ENCODE peak calls at places on chromosomes 5 and 9, in six cellular contexts. K is suprapubic skin, Q is K562, V is endodermal cell, A is upper lobe of right lung, B is spleen. R is an unnamed sample. For H3K27me3, the result is how much of the 10 kb centered on the place peaks cover.

GRCh38 chr5:31186672-31187267 is 6.7 kb upstream of the CDH6 start:
- DNase-seq in K (no peak), Q (peak), V (no peak), A (no peak), B (no peak), R (no peak)

GRCh38 chr5:95647886-95648860 is 1.6 kb downstream of the RFESD start:
- DNase-seq in K (no peak), Q (no peak), V (no peak), A (no peak), B (no peak), R (no peak)

GRCh38 chr9:133114886-133115603 is 6.0 kb downstream of the RALGDS start:
- DNase-seq in K (no peak), Q (no peak), V (no peak), A (peak), B (peak), R (no peak)

GRCh38 chr5:75361310-75361709 is 24.3 kb downstream of the HMGCR start:
- DNase-seq in K (no peak), Q (no peak), V (no peak), A (no peak), B (no peak), R (peak)

GRCh38 chr9:32502459-32502858 is 23.5 kb downstream of the RIGI start:
- DNase-seq in K (no peak), Q (no peak), V (peak), A (no peak), B (no peak), R (no peak)

GRCh38 chr9:133969681-133970580 is 22.2 kb downstream of the VAV2 start:
- DNase-seq in K (no peak), Q (no peak), V (no peak), A (peak), B (peak), R (no peak)

GRCh38 chr9:38046669-38047300 is 22.2 kb downstream of the SHB start:
- DNase-seq in K (no peak), Q (no peak), V (no peak), A (no peak), B (no peak), R (peak)

GRCh38 chr5:40383719-40384651 is 295.7 kb upstream of the PTGER4 start:
- DNase-seq in K (no peak), Q (no peak), V (no peak), A (no peak), B (no peak), R (no peak)

GRCh38 chr5:73201547-73202513 is 28.8 kb downstream of the TMEM174 start:
- DNase-seq in K (peak), Q (peak), V (peak), A (peak), B (peak), R (peak)

GRCh38 chr9:137141050-137141810 is 2.3 kb downstream of the GRIN1 start:
- DNase-seq in K (no peak), Q (no peak), V (no peak), A (peak), B (no peak), R (no peak)

GRCh38 chr5:154228696-154229095 is 38.2 kb downstream of the GALNT10 start:
- DNase-seq in K (no peak), Q (no peak), V (no peak), A (no peak), B (no peak), R (no peak)

GRCh38 chr9:20729545-20729944 is 45.5 kb downstream of the FOCAD start:
- DNase-seq in K (no peak), Q (no peak), V (no peak), A (no peak), B (no peak), R (no peak)

GRCh38 chr5:125823572-125823971 is 599.6 kb upstream of the GRAMD2B start:
- DNase-seq in K (no peak), Q (no peak), V (no peak), A (no peak), B (no peak), R (no peak)

GRCh38 chr9:121772600-121773285 is 121.3 kb downstream of the DAB2IP start:
- DNase-seq in K (no peak), Q (no peak), V (no peak), A (peak), B (peak), R (peak)

GRCh38 chr5:72241346-72242003 is 78.6 kb downstream of the MRPS27 start:
- DNase-seq in K (no peak), Q (no peak), V (no peak), A (no peak), B (no peak), R (no peak)

GRCh38 chr5:159504106-159504856 is 174.0 kb upstream of the IL12B start:
- DNase-seq in K (no peak), Q (no peak), V (no peak), A (no peak), B (no peak), R (no peak)

GRCh38 chr5:172837640-172838039 is 3.6 kb downstream of the ERGIC1 start:
- DNase-seq in K (no peak), Q (no peak), V (no peak), A (peak), B (peak), R (peak)

GRCh38 chr5:74624501-74624900 is 16.0 kb downstream of the ENC1 start:
- DNase-seq in K (no peak), Q (no peak), V (no peak), A (no peak), B (no peak), R (no peak)

GRCh38 chr5:156326718-156327259 is at the start of gene SGCD:
- DNase-seq in K (peak), Q (no peak), V (peak), A (peak), B (no peak), R (peak)

GRCh38 chr9:105246656-105247162 is 2.3 kb downstream of the SLC44A1 start:
- DNase-seq in K (no peak), Q (no peak), V (no peak), A (no peak), B (no peak), R (peak)

GRCh38 chr5:95959964-95960801 is 1.5 kb downstream of the ELL2 start:
- DNase-seq in K (no peak), Q (no peak), V (no peak), A (peak), B (no peak), R (peak)

GRCh38 chr9:33737811-33738606 is 57.4 kb upstream of the PRSS3 start:
- DNase-seq in K (no peak), Q (peak), V (peak), A (no peak), B (no peak), R (peak)

GRCh38 chr9:33739407-33739806 is 56.0 kb upstream of the PRSS3 start:
- DNase-seq in K (no peak), Q (no peak), V (no peak), A (no peak), B (no peak), R (no peak)

GRCh38 chr9:33742051-33742450 is 53.3 kb upstream of the PRSS3 start:
- DNase-seq in K (no peak), Q (no peak), V (no peak), A (no peak), B (no peak), R (no peak)

GRCh38 chr9:33740075-33740474 is 55.3 kb upstream of the PRSS3 start:
- DNase-seq in K (no peak), Q (no peak), V (no peak), A (no peak), B (no peak), R (no peak)

DNA sequence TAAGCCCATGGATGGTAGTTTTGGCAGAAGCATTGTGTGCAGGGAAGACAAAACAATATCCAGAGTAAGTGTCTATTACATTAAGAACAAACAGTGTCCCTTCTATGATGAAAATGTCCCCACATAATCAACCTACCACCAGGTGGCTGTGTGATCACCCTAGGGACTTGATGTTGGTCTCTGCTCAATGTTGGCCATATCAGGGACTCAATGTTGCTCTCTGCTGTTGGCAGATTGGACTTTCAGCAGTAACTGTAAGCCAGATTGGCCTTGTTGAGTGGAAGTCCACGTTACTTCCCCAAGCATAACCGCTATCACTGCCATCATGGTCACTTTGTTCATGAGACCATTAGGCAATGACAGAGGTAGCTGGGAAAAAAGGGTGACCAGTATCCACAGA is 52.8 kb upstream of the PRSS3 start:
- DNase-seq in K (no peak), Q (no peak), V (no peak), A (no peak), B (no peak), R (no peak)
- H3K4me3 ChIP-seq in K (no peak), Q (no peak), V (no peak), A (no peak), B (no peak), R (no peak)

GRCh38 chr5:136082390-136083193 is 50.1 kb upstream of the SMAD5 start:
- DNase-seq in K (no peak), Q (peak), V (peak), A (peak), B (no peak), R (peak)

GRCh38 chr5:136081192-136081591 is 51.5 kb upstream of the SMAD5 start:
- DNase-seq in K (no peak), Q (no peak), V (peak), A (no peak), B (no peak), R (no peak)

GRCh38 chr5:136080113-136080482 is 51.3 kb downstream of the TGFBI start:
- DNase-seq in K (no peak), Q (no peak), V (no peak), A (no peak), B (no peak), R (no peak)

GRCh38 chr5:136079195-136079985 is 50.6 kb downstream of the TGFBI start:
- DNase-seq in K (no peak), Q (no peak), V (peak), A (no peak), B (no peak), R (no peak)

GRCh38 chr5:136080483-136081180 is 51.8 kb downstream of the TGFBI start:
- DNase-seq in K (peak), Q (peak), V (peak), A (peak), B (peak), R (peak)
- H3K27me3 ChIP-seq in K (under half), Q (under half), V (under half), A (under half), B (under half), R (under half)

DNA sequence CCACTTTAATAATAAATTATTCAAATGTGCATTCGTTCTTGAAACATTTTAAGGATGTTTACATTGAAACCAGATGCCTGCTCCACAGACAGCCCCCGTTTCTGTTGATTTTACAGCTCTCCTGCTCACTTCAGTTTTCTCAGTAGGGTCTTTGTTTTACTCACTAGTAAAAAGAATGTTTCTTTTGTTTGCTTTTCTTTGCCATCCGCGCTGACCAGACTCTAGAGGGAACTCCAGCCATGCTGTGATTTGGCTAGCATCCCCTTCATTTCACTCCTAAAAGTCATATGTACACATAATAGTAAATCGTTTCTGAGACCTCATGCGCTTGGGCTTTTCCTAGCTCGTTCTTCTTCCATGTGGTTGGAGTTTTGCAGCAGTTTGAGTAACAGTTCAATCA is 28.7 kb upstream of the PALM2AKAP2 start:
- DNase-seq in K (no peak), Q (no peak), V (no peak), A (no peak), B (no peak), R (no peak)
- H3K4me3 ChIP-seq in K (no peak), Q (no peak), V (no peak), A (no peak), B (no peak), R (no peak)

GRCh38 chr9:126615251-126615790 is 1.6 kb downstream of the LMX1B start:
- DNase-seq in K (no peak), Q (no peak), V (peak), A (peak), B (no peak), R (peak)
- H3K27me3 ChIP-seq in K (half or more), Q (under half), V (half or more), A (half or more), B (half or more), R (under half)

GRCh38 chr5:45335346-45335745 is 360.8 kb downstream of the HCN1 start:
- DNase-seq in K (no peak), Q (no peak), V (no peak), A (no peak), B (no peak), R (no peak)
- H3K4me3 ChIP-seq in K (no peak), Q (no peak), V (no peak), A (no peak), B (no peak), R (no peak)

DNA sequence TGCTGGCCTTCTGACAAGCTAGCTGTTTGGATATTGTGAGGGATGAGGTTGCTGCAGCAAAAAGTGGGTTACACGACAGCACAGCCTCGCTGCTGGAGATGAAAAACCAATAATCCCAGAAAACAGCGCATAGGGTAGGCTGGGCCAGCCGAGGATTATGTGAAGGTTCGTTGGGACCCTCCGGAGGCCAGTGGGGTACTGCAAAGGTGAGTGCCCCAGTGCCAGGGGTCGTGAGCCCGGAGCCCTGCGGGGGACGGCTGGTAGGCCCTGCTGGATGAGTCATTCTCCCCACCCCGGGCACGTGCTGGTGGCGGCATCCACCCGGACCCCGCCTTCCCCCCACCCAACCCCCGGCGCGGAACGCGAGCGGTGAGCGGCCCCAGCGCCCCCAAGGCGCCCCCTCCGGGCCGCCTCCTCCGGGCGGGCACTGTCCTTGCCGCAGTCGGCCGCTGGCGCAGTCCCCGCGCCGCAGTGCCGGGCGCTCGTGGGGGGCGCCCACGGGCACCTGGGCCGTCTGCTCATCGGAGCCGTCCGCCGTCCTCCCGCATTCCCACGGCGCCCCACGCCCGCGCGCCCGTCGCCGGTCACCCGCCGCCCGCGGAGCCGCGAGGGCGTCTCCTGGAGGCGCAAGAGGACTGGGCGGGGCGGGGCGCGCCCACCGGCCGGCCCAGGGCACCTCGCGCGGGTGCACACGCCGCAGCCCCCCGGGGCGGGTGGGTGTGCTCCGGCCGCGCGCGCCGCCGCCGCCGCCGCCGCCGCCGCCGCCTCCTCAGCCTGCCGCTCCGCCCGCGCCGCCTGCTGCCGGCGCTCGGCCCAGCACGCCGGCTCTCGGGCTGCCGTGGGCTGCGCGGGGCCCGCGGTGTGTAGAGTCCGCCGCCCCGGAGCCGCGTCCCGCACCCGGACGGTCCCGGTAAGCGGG is at the start of gene PHF24:
- DNase-seq in K (no peak), Q (peak), V (peak), A (no peak), B (peak), R (peak)
- H3K27me3 ChIP-seq in K (under half), Q (under half), V (under half), A (half or more), B (half or more), R (under half)

GRCh38 chr5:90874066-90874465 is 315.5 kb downstream of the ADGRV1 start:
- DNase-seq in K (no peak), Q (no peak), V (no peak), A (no peak), B (no peak), R (no peak)

GRCh38 chr5:90876366-90876765 is 317.8 kb downstream of the ADGRV1 start:
- DNase-seq in K (no peak), Q (no peak), V (no peak), A (no peak), B (no peak), R (no peak)

GRCh38 chr5:90871356-90871755 is 312.8 kb downstream of the ADGRV1 start:
- DNase-seq in K (no peak), Q (no peak), V (no peak), A (no peak), B (no peak), R (no peak)

GRCh38 chr5:90875456-90875855 is 316.9 kb downstream of the ADGRV1 start:
- DNase-seq in K (no peak), Q (no peak), V (no peak), A (no peak), B (no peak), R (no peak)

GRCh38 chr5:90873033-90873517 is 314.5 kb downstream of the ADGRV1 start:
- DNase-seq in K (no peak), Q (no peak), V (no peak), A (no peak), B (no peak), R (no peak)
- H3K4me3 ChIP-seq in K (no peak), Q (no peak), V (no peak), A (no peak), B (no peak), R (no peak)

DNA sequence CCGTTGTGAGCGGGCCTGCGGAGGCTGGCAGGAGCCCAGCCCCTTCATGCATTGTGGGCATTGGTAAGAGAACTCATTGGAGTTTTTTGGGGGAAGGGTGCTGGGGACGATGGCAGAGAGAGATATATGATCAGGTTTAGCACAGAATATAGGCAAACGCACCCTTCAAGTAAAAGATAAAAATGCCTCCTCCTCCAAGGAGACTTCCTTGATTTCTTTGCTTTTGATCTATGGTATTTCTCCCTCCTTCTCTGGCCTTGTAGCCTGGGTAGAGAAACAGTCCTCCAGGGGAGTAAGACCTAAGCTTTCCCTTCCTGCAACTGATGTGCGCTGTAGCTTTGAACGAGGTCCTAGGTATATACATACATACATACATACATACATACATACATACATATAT is 960 bp upstream of the PPARGC1B start:
- DNase-seq in K (no peak), Q (no peak), V (no peak), A (no peak), B (no peak), R (no peak)
- H3K27me3 ChIP-seq in K (under half), Q (under half), V (under half), A (under half), B (under half), R (under half)

GRCh38 chr5:56737918-56738606 is 77.3 kb upstream of the MAP3K1 start:
- DNase-seq in K (no peak), Q (no peak), V (no peak), A (no peak), B (no peak), R (no peak)

GRCh38 chr5:56734066-56734766 is 81.1 kb upstream of the MAP3K1 start:
- DNase-seq in K (no peak), Q (no peak), V (no peak), A (no peak), B (no peak), R (peak)

GRCh38 chr5:56740000-56740399 is 75.3 kb upstream of the MAP3K1 start:
- DNase-seq in K (no peak), Q (no peak), V (no peak), A (no peak), B (no peak), R (no peak)

GRCh38 chr5:56735845-56736641 is 79.3 kb upstream of the MAP3K1 start:
- DNase-seq in K (no peak), Q (no peak), V (no peak), A (no peak), B (no peak), R (no peak)

GRCh38 chr5:56737002-56737621 is 78.2 kb upstream of the MAP3K1 start:
- DNase-seq in K (no peak), Q (no peak), V (no peak), A (no peak), B (no peak), R (no peak)
- H3K4me3 ChIP-seq in K (no peak), Q (no peak), V (no peak), A (no peak), B (no peak), R (no peak)